ENCODE peak calls at places on chromosome 18, in six cellular contexts. One of them, this sample, is unnamed.

GRCh38 chr18:55699233-55699765 is 111.3 kb upstream of the TCF4 start:
- DNase-seq in K562: peak
- DNase-seq in HepG2: no peak
- DNase-seq in GM12878: no peak
- DNase-seq in SK-N-SH: no peak
- DNase-seq in H1: no peak
- DNase-seq in this sample: no peak

GRCh38 chr18:48820483-48821250 is 130.1 kb downstream of the SMAD7 start:
- DNase-seq in K562: no peak
- DNase-seq in HepG2: no peak
- DNase-seq in GM12878: peak
- DNase-seq in SK-N-SH: no peak
- DNase-seq in H1: peak
- DNase-seq in this sample: no peak

GRCh38 chr18:25662247-25662646 is 310.3 kb upstream of the ZNF521 start:
- DNase-seq in K562: no peak
- DNase-seq in HepG2: no peak
- DNase-seq in GM12878: no peak
- DNase-seq in SK-N-SH: no peak
- DNase-seq in H1: no peak
- DNase-seq in this sample: no peak

GRCh38 chr18:34594243-34594642 is 115.9 kb upstream of the DTNA start:
- DNase-seq in K562: no peak
- DNase-seq in HepG2: no peak
- DNase-seq in GM12878: no peak
- DNase-seq in SK-N-SH: no peak
- DNase-seq in H1: no peak
- DNase-seq in this sample: no peak

GRCh38 chr18:58056159-58056558 is 12.1 kb downstream of the NEDD4L start:
- DNase-seq in K562: no peak
- DNase-seq in HepG2: no peak
- DNase-seq in GM12878: no peak
- DNase-seq in SK-N-SH: no peak
- DNase-seq in H1: no peak
- DNase-seq in this sample: no peak

GRCh38 chr18:75161629-75162028 is 47.3 kb downstream of the PTGR3 start:
- DNase-seq in K562: peak
- DNase-seq in HepG2: peak
- DNase-seq in GM12878: no peak
- DNase-seq in SK-N-SH: no peak
- DNase-seq in H1: no peak
- DNase-seq in this sample: peak

GRCh38 chr18:77099501-77100370 is 32.8 kb downstream of the MBP start:
- DNase-seq in K562: no peak
- DNase-seq in HepG2: no peak
- DNase-seq in GM12878: no peak
- DNase-seq in SK-N-SH: no peak
- DNase-seq in H1: no peak
- DNase-seq in this sample: no peak

GRCh38 chr18:11150271-11150615 is 874 bp upstream of the PIEZO2 start:
- DNase-seq in K562: no peak
- DNase-seq in HepG2: no peak
- DNase-seq in GM12878: no peak
- DNase-seq in SK-N-SH: no peak
- DNase-seq in H1: peak
- DNase-seq in this sample: no peak

GRCh38 chr18:27656167-27656778 is 471.2 kb upstream of the CHST9 start:
- DNase-seq in K562: no peak
- DNase-seq in HepG2: no peak
- DNase-seq in GM12878: peak
- DNase-seq in SK-N-SH: no peak
- DNase-seq in H1: no peak
- DNase-seq in this sample: no peak

GRCh38 chr18:45251236-45251635 is 364.0 kb upstream of the SLC14A2 start:
- DNase-seq in K562: no peak
- DNase-seq in HepG2: no peak
- DNase-seq in GM12878: no peak
- DNase-seq in SK-N-SH: no peak
- DNase-seq in H1: no peak
- DNase-seq in this sample: no peak

GRCh38 chr18:48547456-48548403 is 8.9 kb downstream of the CTIF start:
- DNase-seq in K562: peak
- DNase-seq in HepG2: no peak
- DNase-seq in GM12878: no peak
- DNase-seq in SK-N-SH: no peak
- DNase-seq in H1: no peak
- DNase-seq in this sample: no peak

GRCh38 chr18:41464278-41464677 is 490.8 kb upstream of the PIK3C3 start:
- DNase-seq in K562: no peak
- DNase-seq in HepG2: no peak
- DNase-seq in GM12878: no peak
- DNase-seq in SK-N-SH: no peak
- DNase-seq in H1: no peak
- DNase-seq in this sample: no peak

GRCh38 chr18:9851511-9851910 is 34.3 kb upstream of the TXNDC2 start:
- DNase-seq in K562: no peak
- DNase-seq in HepG2: no peak
- DNase-seq in GM12878: no peak
- DNase-seq in SK-N-SH: no peak
- DNase-seq in H1: no peak
- DNase-seq in this sample: no peak

GRCh38 chr18:79868811-79869541 is 71.2 kb downstream of the KCNG2 start:
- DNase-seq in K562: peak
- DNase-seq in HepG2: no peak
- DNase-seq in GM12878: no peak
- DNase-seq in SK-N-SH: no peak
- DNase-seq in H1: no peak
- DNase-seq in this sample: no peak

GRCh38 chr18:3689986-3690681 is 240.2 kb downstream of the TGIF1 start:
- DNase-seq in K562: no peak
- DNase-seq in HepG2: no peak
- DNase-seq in GM12878: no peak
- DNase-seq in SK-N-SH: no peak
- DNase-seq in H1: no peak
- DNase-seq in this sample: no peak

GRCh38 chr18:70464343-70465114 is 175.7 kb downstream of the SOCS6 start:
- DNase-seq in K562: peak
- DNase-seq in HepG2: peak
- DNase-seq in GM12878: no peak
- DNase-seq in SK-N-SH: peak
- DNase-seq in H1: peak
- DNase-seq in this sample: peak

GRCh38 chr18:12862467-12862866 is 21.6 kb downstream of the PTPN2 start:
- DNase-seq in K562: no peak
- DNase-seq in HepG2: no peak
- DNase-seq in GM12878: no peak
- DNase-seq in SK-N-SH: no peak
- DNase-seq in H1: peak
- DNase-seq in this sample: no peak

GRCh38 chr18:31250902-31251301 is 67.1 kb upstream of the DSG1 start:
- DNase-seq in K562: no peak
- DNase-seq in HepG2: no peak
- DNase-seq in GM12878: no peak
- DNase-seq in SK-N-SH: no peak
- DNase-seq in H1: no peak
- DNase-seq in this sample: no peak

GRCh38 chr18:58438161-58438983 is 190.5 kb downstream of the ALPK2 start:
- DNase-seq in K562: no peak
- DNase-seq in HepG2: no peak
- DNase-seq in GM12878: no peak
- DNase-seq in SK-N-SH: no peak
- DNase-seq in H1: no peak
- DNase-seq in this sample: no peak

GRCh38 chr18:26458526-26459232 is 89.7 kb downstream of the KCTD1 start:
- DNase-seq in K562: no peak
- DNase-seq in HepG2: no peak
- DNase-seq in GM12878: peak
- DNase-seq in SK-N-SH: no peak
- DNase-seq in H1: no peak
- DNase-seq in this sample: no peak

GRCh38 chr18:27605107-27605834 is 420.2 kb upstream of the CHST9 start:
- DNase-seq in K562: peak
- DNase-seq in HepG2: peak
- DNase-seq in GM12878: no peak
- DNase-seq in SK-N-SH: peak
- DNase-seq in H1: peak
- DNase-seq in this sample: peak

GRCh38 chr18:987325-988186 is 82.9 kb downstream of the ADCYAP1 start:
- DNase-seq in K562: peak
- DNase-seq in HepG2: no peak
- DNase-seq in GM12878: no peak
- DNase-seq in SK-N-SH: no peak
- DNase-seq in H1: no peak
- DNase-seq in this sample: no peak

GRCh38 chr18:986552-986951 is 81.9 kb downstream of the ADCYAP1 start:
- DNase-seq in K562: no peak
- DNase-seq in HepG2: no peak
- DNase-seq in GM12878: no peak
- DNase-seq in SK-N-SH: no peak
- DNase-seq in H1: no peak
- DNase-seq in this sample: no peak

GRCh38 chr18:984004-984403 is 79.3 kb downstream of the ADCYAP1 start:
- DNase-seq in K562: no peak
- DNase-seq in HepG2: no peak
- DNase-seq in GM12878: no peak
- DNase-seq in SK-N-SH: no peak
- DNase-seq in H1: no peak
- DNase-seq in this sample: no peak

GRCh38 chr18:986071-986470 is 81.4 kb downstream of the ADCYAP1 start:
- DNase-seq in K562: no peak
- DNase-seq in HepG2: no peak
- DNase-seq in GM12878: no peak
- DNase-seq in SK-N-SH: no peak
- DNase-seq in H1: no peak
- DNase-seq in this sample: no peak

DNA sequence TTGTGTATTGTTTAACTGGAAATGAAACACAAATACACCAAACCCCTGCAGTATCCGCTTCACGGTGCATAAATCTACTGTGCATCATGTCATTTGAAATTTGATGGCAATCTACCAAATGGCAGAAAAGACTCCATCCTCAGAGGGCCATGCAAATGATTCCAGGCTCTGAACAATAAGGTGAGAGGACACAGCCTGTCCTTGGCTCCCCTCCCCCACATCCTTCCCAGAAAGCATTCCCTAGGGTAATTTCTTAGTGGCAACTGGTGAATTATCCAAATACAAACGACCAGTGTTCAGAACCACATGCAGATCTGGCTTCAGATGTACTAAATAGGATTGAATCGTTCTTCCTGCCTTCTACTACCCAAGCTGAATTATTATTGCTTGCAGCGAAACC is 80.6 kb downstream of the ADCYAP1 start:
- DNase-seq in K562: no peak
- DNase-seq in HepG2: no peak
- DNase-seq in GM12878: no peak
- DNase-seq in SK-N-SH: no peak
- DNase-seq in H1: no peak
- DNase-seq in this sample: no peak
- TF ChIP-seq JUND in K562: no peak
- TF ChIP-seq JUND in HepG2: no peak
- TF ChIP-seq JUND in GM12878: no peak
- TF ChIP-seq JUND in SK-N-SH: no peak
- TF ChIP-seq JUND in H1: no peak
- TF ChIP-seq JUND in this sample: no peak

DNA sequence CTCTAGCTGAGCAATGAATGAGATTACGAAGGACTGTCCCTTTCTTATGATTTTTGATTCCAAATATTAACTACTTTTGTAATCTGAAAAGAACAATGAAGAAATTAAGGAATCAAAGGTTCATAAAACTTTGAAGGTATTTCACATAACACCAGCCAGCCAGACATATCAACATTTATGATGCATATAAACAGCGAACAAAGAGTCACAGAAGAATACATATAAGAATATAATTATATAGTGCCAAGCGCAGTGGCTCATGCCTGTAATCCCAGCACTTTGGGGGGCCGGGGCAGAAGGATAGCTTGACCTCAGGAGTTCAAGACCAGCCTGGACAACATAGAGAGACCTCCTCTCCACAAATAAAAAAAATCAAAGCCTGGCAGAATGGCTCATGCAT is 34.1 kb downstream of the PIAS2 start:
- DNase-seq in K562: no peak
- DNase-seq in HepG2: no peak
- DNase-seq in GM12878: no peak
- DNase-seq in SK-N-SH: no peak
- DNase-seq in H1: no peak
- DNase-seq in this sample: no peak
- TF ChIP-seq CTCF in K562: no peak
- TF ChIP-seq CTCF in HepG2: no peak
- TF ChIP-seq CTCF in GM12878: no peak
- TF ChIP-seq CTCF in SK-N-SH: no peak
- TF ChIP-seq CTCF in H1: no peak
- TF ChIP-seq CTCF in this sample: no peak

GRCh38 chr18:22666411-22666940 is 248.8 kb upstream of the CTAGE1 start:
- DNase-seq in K562: peak
- DNase-seq in HepG2: no peak
- DNase-seq in GM12878: no peak
- DNase-seq in SK-N-SH: no peak
- DNase-seq in H1: no peak
- DNase-seq in this sample: no peak
- TF ChIP-seq JUND in K562: no peak
- TF ChIP-seq JUND in HepG2: no peak
- TF ChIP-seq JUND in GM12878: no peak
- TF ChIP-seq JUND in SK-N-SH: no peak
- TF ChIP-seq JUND in H1: no peak
- TF ChIP-seq JUND in this sample: no peak

GRCh38 chr18:23752363-23752762 is 63.1 kb downstream of the LAMA3 start:
- DNase-seq in K562: no peak
- DNase-seq in HepG2: no peak
- DNase-seq in GM12878: no peak
- DNase-seq in SK-N-SH: no peak
- DNase-seq in H1: no peak
- DNase-seq in this sample: no peak
- TF ChIP-seq CTCF in K562: no peak
- TF ChIP-seq CTCF in HepG2: no peak
- TF ChIP-seq CTCF in GM12878: no peak
- TF ChIP-seq CTCF in SK-N-SH: no peak
- TF ChIP-seq CTCF in H1: no peak
- TF ChIP-seq CTCF in this sample: no peak

DNA sequence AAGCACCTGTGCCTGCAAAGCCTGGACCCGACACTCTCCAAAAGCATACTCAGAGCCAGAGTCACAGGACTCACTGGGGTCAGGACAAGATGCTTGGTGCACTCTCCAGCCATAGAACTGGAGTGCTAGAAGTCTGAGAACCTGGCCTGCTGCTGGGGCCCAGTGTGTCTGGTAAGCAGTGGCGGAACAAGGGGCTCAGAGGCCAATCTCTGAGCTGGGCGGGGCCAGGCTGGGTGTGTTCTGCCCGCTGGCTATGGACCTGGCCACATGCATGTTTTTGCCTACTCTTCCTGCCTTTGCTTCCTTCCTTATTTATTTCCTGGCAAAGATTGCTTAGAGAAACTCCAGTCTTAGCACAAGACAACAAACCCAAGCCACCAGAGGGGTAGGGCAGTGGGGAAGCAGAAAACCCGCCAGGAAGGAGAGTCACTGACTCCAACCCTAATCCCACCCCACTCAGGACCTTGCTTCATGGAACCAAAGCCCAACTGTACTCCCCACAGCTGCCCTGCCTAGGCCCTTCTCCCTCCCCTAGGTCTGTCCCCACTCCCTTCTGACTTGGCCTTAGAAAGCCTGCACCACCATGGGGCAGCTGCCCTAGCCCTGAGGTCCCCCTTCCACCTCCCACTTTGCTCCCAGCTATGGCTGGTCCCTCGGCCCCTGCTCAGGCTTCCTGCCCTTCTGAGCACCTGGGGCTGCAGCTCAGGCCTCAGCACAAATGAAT is 315.5 kb downstream of the CELF4 start:
- DNase-seq in K562: no peak
- DNase-seq in HepG2: no peak
- DNase-seq in GM12878: no peak
- DNase-seq in SK-N-SH: no peak
- DNase-seq in H1: no peak
- DNase-seq in this sample: no peak
- TF ChIP-seq JUND in K562: no peak
- TF ChIP-seq JUND in HepG2: no peak
- TF ChIP-seq JUND in GM12878: no peak
- TF ChIP-seq JUND in SK-N-SH: no peak
- TF ChIP-seq JUND in H1: no peak
- TF ChIP-seq JUND in this sample: no peak